ENCODE peak calls at places on chromosomes 1 and 21, in seven cellular contexts. K is sigmoid colon, J is IMR-90, X is ovary, C is A549, D is esophagus squamous epithelium, H is gastrocnemius medialis. E is an unnamed sample.

GRCh38 chr1:109761227-109762038 is 2.3 kb downstream of the EPS8L3 start:
- DNase-seq in K (peak), J (no peak), X (peak), C (no peak), D (no peak), H (no peak), E (peak)

GRCh38 chr21:43331962-43332458 is 94.9 kb downstream of the SIK1 start:
- DNase-seq in K (no peak), J (peak), X (peak), C (peak), D (no peak), H (no peak), E (no peak)

GRCh38 chr1:28115267-28115666 is 26.9 kb upstream of the EYA3 start:
- DNase-seq in K (no peak), J (peak), X (no peak), C (no peak), D (no peak), H (no peak), E (no peak)

GRCh38 chr1:41122851-41123518 is 101.5 kb upstream of the SLFNL1 start:
- DNase-seq in K (no peak), J (peak), X (no peak), C (peak), D (no peak), H (no peak), E (no peak)

GRCh38 chr1:236425031-236425663 is 31.1 kb downstream of the EDARADD start:
- DNase-seq in K (no peak), J (no peak), X (no peak), C (peak), D (no peak), H (no peak), E (no peak)

GRCh38 chr1:25566730-25567341 is 23.4 kb downstream of the LDLRAP1 start:
- DNase-seq in K (peak), J (peak), X (no peak), C (no peak), D (no peak), H (peak), E (no peak)

GRCh38 chr1:160085686-160086089 is 4.3 kb downstream of the KCNJ9 start:
- DNase-seq in K (peak), J (peak), X (peak), C (peak), D (no peak), H (peak), E (peak)

GRCh38 chr1:204283711-204284651 is 70.2 kb upstream of the GOLT1A start:
- DNase-seq in K (peak), J (no peak), X (no peak), C (no peak), D (no peak), H (no peak), E (no peak)

GRCh38 chr1:200880212-200880611 is 7.4 kb downstream of the GPR25 start:
- DNase-seq in K (peak), J (no peak), X (no peak), C (no peak), D (no peak), H (no peak), E (no peak)

GRCh38 chr1:222618880-222619321 is 1.0 kb downstream of the MIA3 start:
- DNase-seq in K (peak), J (peak), X (peak), C (no peak), D (no peak), H (no peak), E (peak)

GRCh38 chr1:86913896-86914634 is at the start of gene SELENOF:
- DNase-seq in K (peak), J (peak), X (peak), C (peak), D (peak), H (peak), E (peak)
- TF ChIP-seq POLR2A in K (no peak), J (peak), X (no peak), C (peak), D (peak), H (peak), E (no peak)

DNA sequence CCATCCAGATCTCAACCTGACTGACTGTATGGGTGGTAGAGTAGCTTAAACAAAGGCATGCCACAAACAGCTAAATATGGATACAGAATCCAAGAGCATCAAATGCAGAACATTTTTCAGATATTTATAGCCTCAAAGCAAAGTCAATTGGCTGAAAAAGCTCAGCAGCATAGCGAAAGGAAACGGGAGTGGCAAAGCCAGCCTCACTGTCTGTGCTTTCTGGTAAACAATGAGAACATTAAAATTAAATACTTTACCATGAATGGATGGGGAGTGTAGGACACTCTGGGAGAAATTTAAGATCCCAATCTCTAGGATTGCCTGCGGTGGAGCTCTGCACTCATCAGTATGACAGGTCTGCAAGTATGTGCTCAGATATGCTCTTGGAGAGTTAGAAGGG is 4.4 kb downstream of the RASAL2 start:
- DNase-seq in K (no peak), J (peak), X (no peak), C (no peak), D (no peak), H (no peak), E (no peak)
- H3K4me3 ChIP-seq in K (peak), J (peak), X (no peak), C (no peak), D (peak), H (no peak), E (no peak)

GRCh38 chr1:19418503-19418971 is 66.8 kb downstream of the CAPZB start:
- DNase-seq in K (no peak), J (peak), X (no peak), C (no peak), D (no peak), H (no peak), E (no peak)

GRCh38 chr1:19423130-19423529 is 62.2 kb downstream of the CAPZB start:
- DNase-seq in K (no peak), J (no peak), X (no peak), C (no peak), D (no peak), H (no peak), E (no peak)

GRCh38 chr1:19421365-19421764 is 64.0 kb downstream of the CAPZB start:
- DNase-seq in K (no peak), J (no peak), X (no peak), C (no peak), D (no peak), H (peak), E (no peak)

GRCh38 chr1:19416919-19417441 is 68.4 kb downstream of the CAPZB start:
- DNase-seq in K (no peak), J (no peak), X (no peak), C (no peak), D (no peak), H (no peak), E (no peak)

DNA sequence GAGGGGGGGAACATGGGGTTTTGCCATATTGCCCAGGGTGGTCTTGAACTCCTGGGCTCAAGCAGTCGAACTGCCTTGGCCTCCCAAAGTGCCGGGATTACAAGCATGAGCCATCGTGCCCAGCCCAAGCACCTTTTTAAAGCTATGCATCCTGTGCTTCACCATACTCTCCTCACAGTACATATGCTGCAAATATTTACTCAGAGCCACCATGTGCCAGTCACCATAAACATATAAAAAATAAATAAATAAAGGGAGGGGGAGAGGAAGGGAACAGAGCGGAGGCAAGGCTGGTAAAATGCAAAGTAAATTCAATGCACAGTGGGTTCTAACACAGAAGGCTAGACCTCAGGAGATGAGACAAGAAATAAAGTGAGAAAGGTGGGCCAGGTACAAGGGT is 64.7 kb downstream of the CAPZB start:
- DNase-seq in K (no peak), J (no peak), X (no peak), C (no peak), D (no peak), H (no peak), E (no peak)
- TF ChIP-seq POLR2A in K (no peak), J (no peak), X (no peak), C (no peak), D (no peak), H (no peak), E (no peak)

DNA sequence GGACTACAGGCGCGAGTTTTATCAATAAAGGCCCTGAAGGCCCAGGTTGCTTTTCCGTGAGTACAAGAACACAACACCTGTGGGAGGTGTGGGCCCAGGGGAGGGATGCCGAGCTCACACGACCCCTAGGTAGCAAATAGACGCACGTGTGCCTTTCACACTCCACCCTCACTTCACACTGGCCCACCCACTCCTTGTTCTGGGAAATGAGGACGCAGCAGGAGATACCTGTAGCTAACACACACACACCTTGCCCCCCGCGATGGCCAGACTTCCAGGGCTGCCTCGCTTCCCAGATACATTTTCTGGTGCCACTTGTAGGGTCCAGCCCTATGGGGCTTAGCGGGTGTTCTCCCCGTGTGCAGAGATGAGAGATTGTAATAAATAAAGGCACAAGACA is 4.3 kb upstream of the CCDC27 start:
- DNase-seq in K (no peak), J (no peak), X (no peak), C (no peak), D (no peak), H (no peak), E (peak)
- H3K4me3 ChIP-seq in K (peak), J (no peak), X (peak), C (peak), D (no peak), H (no peak), E (peak)

GRCh38 chr1:206939841-206940587 is 6.3 kb downstream of the PIGR start:
- DNase-seq in K (no peak), J (no peak), X (no peak), C (no peak), D (no peak), H (no peak), E (no peak)
- TF ChIP-seq POLR2A in K (no peak), J (no peak), X (no peak), C (no peak), D (no peak), H (no peak), E (no peak)

GRCh38 chr1:39788426-39788757 is 273 bp downstream of the BMP8B start:
- DNase-seq in K (no peak), J (no peak), X (no peak), C (no peak), D (no peak), H (no peak), E (no peak)
- H3K4me3 ChIP-seq in K (peak), J (peak), X (peak), C (peak), D (peak), H (peak), E (peak)

GRCh38 chr1:156601122-156601830 is at the start of gene GPATCH4:
- DNase-seq in K (peak), J (peak), X (peak), C (peak), D (no peak), H (peak), E (peak)
- TF ChIP-seq POLR2A in K (no peak), J (peak), X (no peak), C (peak), D (no peak), H (no peak), E (no peak)

GRCh38 chr1:47593001-47593568 is 155.2 kb downstream of the FOXD2 start:
- DNase-seq in K (no peak), J (no peak), X (no peak), C (no peak), D (no peak), H (no peak), E (no peak)
- H3K4me3 ChIP-seq in K (no peak), J (no peak), X (no peak), C (no peak), D (no peak), H (peak), E (no peak)

E was measured in spleen.